ENCODE peak calls at places on chromosomes 7 and 10, in four cellular contexts. D, Y, O and C are unnamed samples.

GRCh38 chr10:98957801-98958200 is 277.9 kb downstream of the HPSE2 start:
- DNase-seq in D (no peak), Y (no peak), O (no peak), C (no peak)

GRCh38 chr10:130859427-130859826 is 452.1 kb downstream of the TCERG1L start:
- DNase-seq in D (no peak), Y (no peak), O (no peak), C (no peak)

GRCh38 chr10:54284526-54285193 is 516.4 kb downstream of the PCDH15 start:
- DNase-seq in D (no peak), Y (peak), O (peak), C (no peak)

GRCh38 chr7:92057375-92057774 is 76.9 kb downstream of the CYP51A1 start:
- DNase-seq in D (peak), Y (peak), O (no peak), C (no peak)

GRCh38 chr10:119633538-119634218 is 17.5 kb upstream of the BAG3 start:
- DNase-seq in D (no peak), Y (no peak), O (no peak), C (no peak)

GRCh38 chr7:157949711-157950110 is 612.9 kb downstream of the DNAJB6 start:
- DNase-seq in D (no peak), Y (peak), O (no peak), C (no peak)

GRCh38 chr7:141785711-141786552 is 4.1 kb upstream of the TAS2R5 start:
- DNase-seq in D (no peak), Y (peak), O (peak), C (peak)

GRCh38 chr10:102267748-102268147 is 22.4 kb downstream of the GBF1 start:
- DNase-seq in D (no peak), Y (peak), O (no peak), C (no peak)

GRCh38 chr7:99019523-99020412 is 124.1 kb downstream of the SMURF1 start:
- DNase-seq in D (no peak), Y (no peak), O (no peak), C (no peak)

GRCh38 chr7:107933386-107934013 is 42.5 kb downstream of the DLD start:
- DNase-seq in D (no peak), Y (no peak), O (no peak), C (no peak)

GRCh38 chr10:122018951-122019413 is 30.0 kb downstream of the TACC2 start:
- DNase-seq in D (peak), Y (no peak), O (no peak), C (no peak)

GRCh38 chr7:1716263-1717094 is 46.4 kb downstream of the ELFN1 start:
- DNase-seq in D (no peak), Y (peak), O (no peak), C (no peak)

GRCh38 chr7:75885011-75885410 is 6.2 kb downstream of the RHBDD2 start:
- DNase-seq in D (no peak), Y (no peak), O (no peak), C (no peak)

GRCh38 chr10:33139191-33139646 is 181.2 kb upstream of the ITGB1 start:
- DNase-seq in D (no peak), Y (no peak), O (no peak), C (no peak)

GRCh38 chr10:6713716-6714115 is 133.6 kb upstream of the PRKCQ start:
- DNase-seq in D (no peak), Y (no peak), O (no peak), C (no peak)

GRCh38 chr10:19778996-19779395 is 37.2 kb upstream of the PLXDC2 start:
- DNase-seq in D (no peak), Y (no peak), O (no peak), C (no peak)

GRCh38 chr7:139103057-139103820 is 6.3 kb downstream of the ZC3HAV1 start:
- DNase-seq in D (no peak), Y (no peak), O (no peak), C (no peak)

GRCh38 chr7:83359108-83359507 is 196.4 kb upstream of the PCLO start:
- DNase-seq in D (no peak), Y (no peak), O (no peak), C (no peak)

GRCh38 chr7:101128040-101128834 is 1.3 kb downstream of the SERPINE1 start:
- DNase-seq in D (no peak), Y (peak), O (no peak), C (no peak)

GRCh38 chr7:101125989-101126650 is 784 bp upstream of the SERPINE1 start:
- DNase-seq in D (peak), Y (peak), O (no peak), C (no peak)

GRCh38 chr7:101127460-101128039 is 646 bp downstream of the SERPINE1 start:
- DNase-seq in D (no peak), Y (no peak), O (no peak), C (no peak)

GRCh38 chr7:101124376-101125056 is 2.4 kb upstream of the SERPINE1 start:
- DNase-seq in D (no peak), Y (peak), O (peak), C (peak)

GRCh38 chr7:101126651-101127459 is at the start of gene SERPINE1:
- DNase-seq in D (peak), Y (peak), O (peak), C (peak)
- H3K4me3 ChIP-seq in D (peak), Y (peak), O (peak), C (peak)

GRCh38 chr7:50073093-50073492 is 20.0 kb downstream of the ZPBP start:
- DNase-seq in D (no peak), Y (no peak), O (no peak), C (no peak)

GRCh38 chr7:50069613-50070012 is 23.4 kb downstream of the ZPBP start:
- DNase-seq in D (no peak), Y (peak), O (no peak), C (no peak)

GRCh38 chr7:50068850-50069551 is 24.0 kb downstream of the ZPBP start:
- DNase-seq in D (peak), Y (peak), O (peak), C (no peak)

GRCh38 chr7:50068026-50068425 is 25.0 kb downstream of the ZPBP start:
- DNase-seq in D (peak), Y (peak), O (no peak), C (no peak)
- TF ChIP-seq CTCF in D (peak), Y (peak), O (peak), C (no peak)

DNA sequence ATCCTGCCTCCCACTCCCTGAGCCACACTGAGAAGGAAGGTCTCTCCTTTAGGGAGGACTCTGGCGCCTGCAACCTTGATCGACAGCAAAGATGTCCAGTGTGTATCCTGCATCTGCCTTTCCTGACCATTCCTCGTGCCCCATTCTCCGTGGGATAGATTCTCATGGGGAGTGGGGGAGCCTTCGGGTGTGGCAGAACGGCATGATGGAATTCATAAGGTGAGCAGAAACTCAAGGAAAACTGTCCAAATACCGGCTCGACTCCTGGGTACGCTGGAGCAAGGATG is 633 bp upstream of the RARRES2 start:
- DNase-seq in D (no peak), Y (no peak), O (no peak), C (no peak)
- H3K4me3 ChIP-seq in D (no peak), Y (no peak), O (no peak), C (no peak)

GRCh38 chr7:73737491-73738219 is 947 bp downstream of the ABHD11 start:
- DNase-seq in D (no peak), Y (no peak), O (no peak), C (no peak)

GRCh38 chr7:73736885-73737284 is 1.7 kb downstream of the ABHD11 start:
- DNase-seq in D (no peak), Y (no peak), O (no peak), C (no peak)

GRCh38 chr7:73734619-73735525 is 3.7 kb downstream of the ABHD11 start:
- DNase-seq in D (peak), Y (peak), O (peak), C (peak)

GRCh38 chr7:73738220-73738611 is 386 bp downstream of the ABHD11 start:
- DNase-seq in D (peak), Y (peak), O (no peak), C (no peak)

DNA sequence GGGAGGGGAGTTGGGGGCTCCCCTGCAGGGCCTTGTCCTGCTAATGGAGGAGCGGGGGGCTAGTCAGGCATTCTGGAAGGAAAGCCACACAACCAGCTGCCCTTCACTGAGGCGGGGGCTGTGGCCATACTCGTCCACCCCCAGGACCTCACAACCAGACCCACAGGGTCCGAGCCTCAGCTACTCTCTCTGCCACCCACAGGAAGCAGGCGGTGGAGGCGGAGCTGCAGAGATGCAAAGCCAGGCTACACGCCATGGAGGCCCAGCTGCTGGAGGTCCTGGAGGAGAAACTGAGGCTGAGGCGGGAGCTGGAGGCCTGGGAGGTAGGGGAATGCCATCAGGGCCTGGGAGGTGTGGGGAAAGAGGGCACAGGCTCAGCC is 3.1 kb downstream of the ABHD11 start:
- DNase-seq in D (peak), Y (no peak), O (no peak), C (no peak)
- TF ChIP-seq CTCF in D (no peak), Y (no peak), O (no peak), C (no peak)

DNA sequence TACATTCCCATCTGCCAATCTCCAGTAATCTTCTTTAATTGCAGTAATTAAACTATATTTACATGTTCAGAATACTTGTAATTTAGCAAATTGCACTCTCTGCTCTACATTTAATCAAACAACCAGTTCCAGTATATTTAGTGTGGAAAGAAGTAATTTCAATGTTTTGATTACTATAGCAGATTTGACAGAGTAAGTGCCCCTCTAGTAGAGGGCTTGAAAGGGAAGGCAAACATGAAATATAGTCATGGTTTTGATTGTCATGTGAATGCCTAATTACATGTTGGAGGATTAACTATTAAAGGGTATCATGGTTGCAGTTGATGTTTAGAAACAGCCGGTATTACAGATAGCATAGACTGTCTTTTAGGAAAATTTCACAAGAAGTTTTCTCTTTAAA is 739.8 kb downstream of the AUTS2 start:
- DNase-seq in D (no peak), Y (no peak), O (no peak), C (no peak)
- H3K4me3 ChIP-seq in D (no peak), Y (no peak), O (no peak), C (no peak)